ENCODE peak calls at places on chromosome 1, in six cellular contexts. I is progenitor cell of endocrine pancreas; F is heart left ventricle; T is HEK293T; J is stimulated activated CD4-positive, alpha-beta T cell treated with anti-CD3 and anti-CD28 coated beads, TNF-alpha, amount 100 ng/mL, for 24 hours; D is NCI-H1092 treated with DMSO at 0.1 percent for 48 hours. Z is an unnamed sample.

GRCh38 chr1:246923482-246923881 is 8.3 kb downstream of the AHCTF1 start:
- DNase-seq in I (no peak), D (no peak), T (no peak), J (no peak), F (no peak), Z (no peak)

GRCh38 chr1:229537894-229538293 is 20.6 kb downstream of the ABCB10 start:
- DNase-seq in F (no peak), I (no peak), T (no peak), J (no peak), D (no peak), Z (no peak)

GRCh38 chr1:62457955-62458354 is 21.1 kb downstream of the USP1 start:
- DNase-seq in D (no peak), F (no peak), I (no peak), J (no peak), T (no peak), Z (no peak)

GRCh38 chr1:82348487-82348886 is 547.8 kb downstream of the ADGRL2 start:
- DNase-seq in T (no peak), D (no peak), I (no peak), F (no peak), J (no peak), Z (no peak)

GRCh38 chr1:164630626-164631396 is 71.8 kb downstream of the PBX1 start:
- DNase-seq in D (no peak), J (no peak), F (no peak), T (no peak), I (no peak), Z (no peak)

GRCh38 chr1:194071200-194071599 is 884.8 kb upstream of the B3GALT2 start:
- DNase-seq in D (peak; percentile 27), F (no peak), T (no peak), I (no peak), J (no peak), Z (no peak)

GRCh38 chr1:67741121-67741520 is 56.1 kb downstream of the GADD45A start:
- DNase-seq in I (no peak), F (no peak), T (no peak), J (no peak), D (no peak), Z (no peak)

GRCh38 chr1:234886081-234886874 is 242.4 kb downstream of the TOMM20 start:
- DNase-seq in T (no peak), J (no peak), F (no peak), I (no peak), D (no peak), Z (no peak)

GRCh38 chr1:186155594-186155993 is 219.5 kb downstream of the TPR start:
- DNase-seq in T (peak; percentile 46), D (peak; percentile 7), F (no peak), I (no peak), J (no peak), Z (no peak)

GRCh38 chr1:1239624-1240347 is 6.7 kb downstream of the C1QTNF12 start:
- DNase-seq in I (no peak), T (no peak), D (no peak), F (no peak), J (no peak), Z (no peak)

GRCh38 chr1:207241164-207241934 is 80.1 kb upstream of the CD55 start:
- DNase-seq in D (no peak), I (no peak), F (no peak), T (no peak), J (no peak), Z (no peak)

GRCh38 chr1:58717979-58718378 is 18.1 kb upstream of the MYSM1 start:
- DNase-seq in I (no peak), J (no peak), D (no peak), F (no peak), T (no peak), Z (no peak)

GRCh38 chr1:209150114-209150513 is 433.4 kb upstream of the CAMK1G start:
- DNase-seq in T (peak; percentile 38), D (no peak), J (no peak), F (no peak), I (peak; percentile 47), Z (no peak)

GRCh38 chr1:11331874-11332546 is 59.0 kb downstream of the UBIAD1 start:
- DNase-seq in J (no peak), T (no peak), I (no peak), F (no peak), D (no peak), Z (no peak)

GRCh38 chr1:17816511-17816910 is 61.4 kb downstream of the ACTL8 start:
- DNase-seq in J (no peak), F (no peak), D (no peak), T (no peak), I (no peak), Z (no peak)

GRCh38 chr1:167454929-167455785 is 63.2 kb downstream of the CD247 start:
- DNase-seq in F (peak; percentile 83), D (peak; percentile 59), I (peak; percentile 45), J (peak; percentile 46), T (peak; percentile 68), Z (peak; percentile 63)

GRCh38 chr1:16617101-16617727 is 3.9 kb upstream of the NBPF1 start:
- DNase-seq in T (no peak), F (peak; percentile 71), I (peak; percentile 11), J (no peak), D (no peak), Z (no peak)

GRCh38 chr1:47417129-47418044 is 1.3 kb downstream of the FOXE3 start:
- DNase-seq in I (no peak), T (no peak), F (no peak), D (no peak), J (no peak), Z (no peak)